ENCODE peak calls at places on chromosomes 1 and 21, in eight cellular contexts. U, I, C, A, E, H, M and Q are unnamed samples.
A peak's percentile ranks its signal among the peaks of the same experiment; 100 is the strongest.

GRCh38 chr21:42289926-42290325 is 25.3 kb downstream of the TFF3 start:
- DNase-seq in U (no peak), I (no peak), C (no peak), A (no peak), E (no peak), H (no peak), M (no peak), Q (no peak)

GRCh38 chr1:41496080-41497055 is 11.9 kb upstream of the EDN2 start:
- DNase-seq in U (peak; percentile 95), I (peak; percentile 73), C (peak; percentile 96), A (peak; percentile 95), E (peak; percentile 93), H (no peak), M (no peak), Q (peak; percentile 93)

GRCh38 chr1:12453400-12454343 is 164.3 kb downstream of the DHRS3 start:
- DNase-seq in U (no peak), I (no peak), C (no peak), A (peak; percentile 44), E (no peak), H (no peak), M (no peak), Q (peak; percentile 19)

GRCh38 chr1:113456967-113457366 is 66.7 kb downstream of the MAGI3 start:
- DNase-seq in U (peak; percentile 98), I (peak; percentile 90), C (no peak), A (no peak), E (peak; percentile 54), H (no peak), M (no peak), Q (peak; percentile 96)

GRCh38 chr1:210301254-210301955 is 27.3 kb upstream of the HHAT start:
- DNase-seq in U (no peak), I (no peak), C (no peak), A (no peak), E (peak; percentile 24), H (no peak), M (no peak), Q (peak; percentile 64)

GRCh38 chr21:44012474-44013379 is 618 bp downstream of the TRAPPC10 start:
- DNase-seq in U (peak; percentile 32), I (no peak), C (peak; percentile 92), A (peak; percentile 85), E (peak; percentile 76), H (peak; percentile 89), M (peak; percentile 84), Q (peak; percentile 71)

GRCh38 chr1:41884256-41885240 is 34.2 kb downstream of the HIVEP3 start:
- DNase-seq in U (no peak), I (no peak), C (no peak), A (peak; percentile 24), E (no peak), H (no peak), M (no peak), Q (no peak)

GRCh38 chr1:46587072-46587471 is 17.0 kb downstream of the MKNK1 start:
- DNase-seq in U (no peak), I (no peak), C (no peak), A (no peak), E (no peak), H (no peak), M (no peak), Q (no peak)

GRCh38 chr21:27250386-27250785 is 283.5 kb upstream of the ADAMTS5 start:
- DNase-seq in U (no peak), I (no peak), C (no peak), A (no peak), E (no peak), H (no peak), M (no peak), Q (no peak)

GRCh38 chr1:185574139-185574835 is 159.9 kb upstream of the HMCN1 start:
- DNase-seq in U (no peak), I (no peak), C (no peak), A (no peak), E (no peak), H (no peak), M (no peak), Q (peak; percentile 50)

GRCh38 chr1:172642970-172643369 is 15.9 kb upstream of the FASLG start:
- DNase-seq in U (peak; percentile 100), I (no peak), C (no peak), A (no peak), E (no peak), H (no peak), M (no peak), Q (no peak)

GRCh38 chr1:53616927-53617326 is 122.0 kb downstream of the GLIS1 start:
- DNase-seq in U (no peak), I (no peak), C (peak; percentile 39), A (peak; percentile 53), E (no peak), H (no peak), M (no peak), Q (peak; percentile 13)

GRCh38 chr21:31132574-31133242 is 94.4 kb upstream of the KRTAP19-8 start:
- DNase-seq in U (no peak), I (no peak), C (no peak), A (no peak), E (no peak), H (no peak), M (no peak), Q (peak; percentile 47)

GRCh38 chr1:35852241-35852640 is 30.8 kb upstream of the AGO1 start:
- DNase-seq in U (no peak), I (no peak), C (no peak), A (no peak), E (no peak), H (no peak), M (no peak), Q (no peak)

GRCh38 chr1:230542054-230542453 is 100.2 kb upstream of the COG2 start:
- DNase-seq in U (peak; percentile 91), I (no peak), C (no peak), A (no peak), E (no peak), H (no peak), M (no peak), Q (peak; percentile 26)

GRCh38 chr1:116919802-116920201 is 10.1 kb downstream of the PTGFRN start:
- DNase-seq in U (no peak), I (no peak), C (no peak), A (no peak), E (no peak), H (no peak), M (peak; percentile 37), Q (no peak)

GRCh38 chr1:113389953-113390834 is at the start of gene MAGI3:
- DNase-seq in U (peak; percentile 98), I (peak; percentile 93), C (peak; percentile 99), A (peak; percentile 98), E (peak; percentile 99), H (peak; percentile 94), M (peak; percentile 93), Q (peak; percentile 99)

GRCh38 chr21:46509760-46510159 is 51.1 kb downstream of the DIP2A start:
- DNase-seq in U (peak; percentile 98), I (peak; percentile 18), C (no peak), A (no peak), E (peak; percentile 52), H (no peak), M (no peak), Q (no peak)

GRCh38 chr1:12619396-12620141 is 1.6 kb upstream of the DHRS3 start:
- DNase-seq in U (peak; percentile 88), I (peak; percentile 74), C (peak; percentile 93), A (peak; percentile 94), E (peak; percentile 94), H (peak; percentile 59), M (peak; percentile 88), Q (peak; percentile 97)

GRCh38 chr21:38306833-38307232 is 50.0 kb downstream of the KCNJ15 start:
- DNase-seq in U (no peak), I (no peak), C (no peak), A (no peak), E (peak; percentile 39), H (no peak), M (no peak), Q (peak; percentile 97)

GRCh38 chr1:225004396-225004795 is 74.9 kb downstream of the DNAH14 start:
- DNase-seq in U (peak; percentile 27), I (no peak), C (no peak), A (peak; percentile 30), E (no peak), H (no peak), M (peak; percentile 0), Q (peak; percentile 2)

GRCh38 chr21:32768530-32768929 is 3.0 kb downstream of the PAXBP1 start:
- DNase-seq in U (no peak), I (no peak), C (no peak), A (no peak), E (no peak), H (no peak), M (no peak), Q (no peak)

GRCh38 chr21:39003982-39004775 is 179.1 kb downstream of the PSMG1 start:
- DNase-seq in U (no peak), I (no peak), C (no peak), A (no peak), E (no peak), H (no peak), M (no peak), Q (peak; percentile 94)

GRCh38 chr1:186202174-186202843 is 172.7 kb downstream of the TPR start:
- DNase-seq in U (no peak), I (no peak), C (peak; percentile 47), A (no peak), E (no peak), H (no peak), M (no peak), Q (peak; percentile 76)

GRCh38 chr1:20057886-20058420 is 12.0 kb upstream of the PLA2G5 start:
- DNase-seq in U (no peak), I (no peak), C (no peak), A (no peak), E (no peak), H (no peak), M (no peak), Q (no peak)

GRCh38 chr1:244862354-244862698 is 2.0 kb downstream of the HNRNPU start:
- DNase-seq in U (no peak), I (no peak), C (no peak), A (no peak), E (no peak), H (peak; percentile 29), M (no peak), Q (peak; percentile 49)
- H3K4me1 ChIP-seq in U (peaks cover 24% of the 10 kb centered on the region), I (peaks cover 25% of the 10 kb centered on the region), C (peaks cover 42% of the 10 kb centered on the region), A (peaks cover 22% of the 10 kb centered on the region), E (peaks cover 45% of the 10 kb centered on the region), H (peaks cover 60% of the 10 kb centered on the region), M (peaks cover 15% of the 10 kb centered on the region), Q (peaks cover 48% of the 10 kb centered on the region)

GRCh38 chr1:208027861-208028260 is 116.9 kb upstream of the CD34 start:
- DNase-seq in U (no peak), I (no peak), C (no peak), A (no peak), E (no peak), H (no peak), M (no peak), Q (peak; percentile 45)
- TF ChIP-seq EZH2phosphoT487 in U (no peak), I (no peak), C (no peak), A (no peak), E (no peak), H (no peak), M (no peak), Q (no peak)

DNA sequence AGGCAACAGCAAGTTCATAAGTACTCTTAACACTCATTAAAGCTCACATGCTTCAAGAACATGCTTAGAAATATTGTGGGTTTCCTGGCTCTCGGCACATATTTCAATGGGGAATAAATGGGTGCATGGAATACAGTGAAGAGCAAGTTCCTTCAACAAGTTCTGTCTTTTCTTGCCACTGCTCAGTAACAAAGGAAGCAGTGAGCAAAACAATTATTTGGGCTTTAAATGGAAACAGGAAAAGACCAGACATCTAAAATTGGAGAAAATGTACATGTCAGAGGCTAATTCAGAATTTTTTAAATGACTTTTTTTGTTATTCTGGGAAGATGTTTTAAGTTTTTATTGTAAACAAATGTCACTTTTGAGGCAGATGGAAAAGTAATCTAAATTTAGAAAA is 478.7 kb downstream of the SETD4 start:
- DNase-seq in U (no peak), I (no peak), C (no peak), A (no peak), E (no peak), H (no peak), M (no peak), Q (no peak)
- H3K4me1 ChIP-seq in U (no peaks in the 10 kb centered on the region), I (peaks cover 14% of the 10 kb centered on the region), C (no peaks in the 10 kb centered on the region), A (peaks cover 9% of the 10 kb centered on the region), E (peaks cover 7% of the 10 kb centered on the region), H (no peaks in the 10 kb centered on the region), M (peaks cover 15% of the 10 kb centered on the region), Q (peaks cover 27% of the 10 kb centered on the region)

GRCh38 chr1:3029991-3030662 is 8.9 kb downstream of the ACTRT2 start:
- DNase-seq in U (no peak), I (no peak), C (no peak), A (no peak), E (no peak), H (no peak), M (no peak), Q (no peak)
- TF ChIP-seq EZH2phosphoT487 in U (no peak), I (no peak), C (no peak), A (no peak), E (no peak), H (no peak), M (no peak), Q (no peak)